ENCODE peak calls at places on chromosome 1, in five cellular contexts. One of them, this sample, is unnamed.

GRCh38 chr1:54978528-54979326 is 1.7 kb upstream of the TMEM61 start:
- DNase-seq in stimulated activated CD4-positive, alpha-beta T cell treated with anti-CD3 and anti-CD28 coated beads, TNF-alpha, amount 100 ng/mL, for 1 hour: no peak
- DNase-seq in mammary epithelial cell: no peak
- DNase-seq in NCI-H69: peak
- DNase-seq in NCI-H1105: no peak
- DNase-seq in this sample: no peak

GRCh38 chr1:101241485-101242225 is 4.8 kb downstream of the S1PR1 start:
- DNase-seq in stimulated activated CD4-positive, alpha-beta T cell treated with anti-CD3 and anti-CD28 coated beads, TNF-alpha, amount 100 ng/mL, for 1 hour: no peak
- DNase-seq in mammary epithelial cell: no peak
- DNase-seq in NCI-H1105: no peak
- DNase-seq in NCI-H69: no peak
- DNase-seq in this sample: no peak

GRCh38 chr1:193786996-193787546 is 600.7 kb upstream of the B3GALT2 start:
- DNase-seq in mammary epithelial cell: no peak
- DNase-seq in stimulated activated CD4-positive, alpha-beta T cell treated with anti-CD3 and anti-CD28 coated beads, TNF-alpha, amount 100 ng/mL, for 1 hour: no peak
- DNase-seq in NCI-H1105: no peak
- DNase-seq in NCI-H69: no peak
- DNase-seq in this sample: no peak

GRCh38 chr1:10958614-10959013 is 53.8 kb upstream of the TARDBP start:
- DNase-seq in stimulated activated CD4-positive, alpha-beta T cell treated with anti-CD3 and anti-CD28 coated beads, TNF-alpha, amount 100 ng/mL, for 1 hour: no peak
- DNase-seq in NCI-H1105: peak
- DNase-seq in mammary epithelial cell: no peak
- DNase-seq in NCI-H69: peak
- DNase-seq in this sample: no peak

GRCh38 chr1:110957798-110958197 is 5.9 kb downstream of the LRIF1 start:
- DNase-seq in NCI-H1105: no peak
- DNase-seq in NCI-H69: no peak
- DNase-seq in stimulated activated CD4-positive, alpha-beta T cell treated with anti-CD3 and anti-CD28 coated beads, TNF-alpha, amount 100 ng/mL, for 1 hour: no peak
- DNase-seq in mammary epithelial cell: no peak
- DNase-seq in this sample: no peak

GRCh38 chr1:114595602-114596001 is 14.2 kb upstream of the BCAS2 start:
- DNase-seq in stimulated activated CD4-positive, alpha-beta T cell treated with anti-CD3 and anti-CD28 coated beads, TNF-alpha, amount 100 ng/mL, for 1 hour: no peak
- DNase-seq in NCI-H1105: no peak
- DNase-seq in mammary epithelial cell: no peak
- DNase-seq in NCI-H69: no peak
- DNase-seq in this sample: no peak

GRCh38 chr1:226417830-226418546 is 10.1 kb upstream of the PARP1 start:
- DNase-seq in stimulated activated CD4-positive, alpha-beta T cell treated with anti-CD3 and anti-CD28 coated beads, TNF-alpha, amount 100 ng/mL, for 1 hour: no peak
- DNase-seq in NCI-H69: no peak
- DNase-seq in NCI-H1105: no peak
- DNase-seq in mammary epithelial cell: no peak
- DNase-seq in this sample: no peak

GRCh38 chr1:86868477-86868876 is 45.4 kb downstream of the SELENOF start:
- DNase-seq in mammary epithelial cell: no peak
- DNase-seq in NCI-H69: no peak
- DNase-seq in NCI-H1105: no peak
- DNase-seq in stimulated activated CD4-positive, alpha-beta T cell treated with anti-CD3 and anti-CD28 coated beads, TNF-alpha, amount 100 ng/mL, for 1 hour: no peak
- DNase-seq in this sample: no peak

GRCh38 chr1:2850502-2850901 is 49.0 kb upstream of the TTC34 start:
- DNase-seq in mammary epithelial cell: no peak
- DNase-seq in stimulated activated CD4-positive, alpha-beta T cell treated with anti-CD3 and anti-CD28 coated beads, TNF-alpha, amount 100 ng/mL, for 1 hour: no peak
- DNase-seq in NCI-H69: no peak
- DNase-seq in NCI-H1105: no peak
- DNase-seq in this sample: no peak

GRCh38 chr1:78145105-78145580 is 99.4 kb downstream of the GIPC2 start:
- DNase-seq in mammary epithelial cell: peak
- DNase-seq in NCI-H1105: peak
- DNase-seq in stimulated activated CD4-positive, alpha-beta T cell treated with anti-CD3 and anti-CD28 coated beads, TNF-alpha, amount 100 ng/mL, for 1 hour: no peak
- DNase-seq in NCI-H69: peak
- DNase-seq in this sample: no peak

GRCh38 chr1:91872560-91873081 is 13.3 kb downstream of the TGFBR3 start:
- DNase-seq in mammary epithelial cell: peak
- DNase-seq in NCI-H1105: no peak
- DNase-seq in stimulated activated CD4-positive, alpha-beta T cell treated with anti-CD3 and anti-CD28 coated beads, TNF-alpha, amount 100 ng/mL, for 1 hour: no peak
- DNase-seq in NCI-H69: peak
- DNase-seq in this sample: no peak

GRCh38 chr1:14259191-14259757 is 339.2 kb upstream of the KAZN start:
- DNase-seq in NCI-H69: no peak
- DNase-seq in stimulated activated CD4-positive, alpha-beta T cell treated with anti-CD3 and anti-CD28 coated beads, TNF-alpha, amount 100 ng/mL, for 1 hour: no peak
- DNase-seq in mammary epithelial cell: no peak
- DNase-seq in NCI-H1105: no peak
- DNase-seq in this sample: no peak

GRCh38 chr1:39266269-39266668 is 61.8 kb downstream of the MACF1 start:
- DNase-seq in mammary epithelial cell: no peak
- DNase-seq in NCI-H69: peak
- DNase-seq in NCI-H1105: no peak
- DNase-seq in stimulated activated CD4-positive, alpha-beta T cell treated with anti-CD3 and anti-CD28 coated beads, TNF-alpha, amount 100 ng/mL, for 1 hour: no peak
- DNase-seq in this sample: no peak

GRCh38 chr1:239717097-239718051 is 331.0 kb downstream of the CHRM3 start:
- DNase-seq in stimulated activated CD4-positive, alpha-beta T cell treated with anti-CD3 and anti-CD28 coated beads, TNF-alpha, amount 100 ng/mL, for 1 hour: no peak
- DNase-seq in NCI-H1105: no peak
- DNase-seq in NCI-H69: no peak
- DNase-seq in mammary epithelial cell: no peak
- DNase-seq in this sample: no peak

GRCh38 chr1:53771648-53772047 is 32.7 kb upstream of the GLIS1 start:
- DNase-seq in NCI-H1105: no peak
- DNase-seq in NCI-H69: no peak
- DNase-seq in mammary epithelial cell: peak
- DNase-seq in stimulated activated CD4-positive, alpha-beta T cell treated with anti-CD3 and anti-CD28 coated beads, TNF-alpha, amount 100 ng/mL, for 1 hour: no peak
- DNase-seq in this sample: no peak

GRCh38 chr1:201982082-201982922 is at the start of gene RNPEP:
- DNase-seq in mammary epithelial cell: peak
- DNase-seq in NCI-H1105: peak
- DNase-seq in stimulated activated CD4-positive, alpha-beta T cell treated with anti-CD3 and anti-CD28 coated beads, TNF-alpha, amount 100 ng/mL, for 1 hour: peak
- DNase-seq in NCI-H69: peak
- DNase-seq in this sample: peak

GRCh38 chr1:78254517-78254916 is 208.8 kb downstream of the GIPC2 start:
- DNase-seq in stimulated activated CD4-positive, alpha-beta T cell treated with anti-CD3 and anti-CD28 coated beads, TNF-alpha, amount 100 ng/mL, for 1 hour: no peak
- DNase-seq in mammary epithelial cell: peak
- DNase-seq in NCI-H69: no peak
- DNase-seq in NCI-H1105: no peak
- DNase-seq in this sample: no peak

GRCh38 chr1:45945426-45945825 is 142.0 kb downstream of the MAST2 start:
- DNase-seq in NCI-H1105: no peak
- DNase-seq in stimulated activated CD4-positive, alpha-beta T cell treated with anti-CD3 and anti-CD28 coated beads, TNF-alpha, amount 100 ng/mL, for 1 hour: no peak
- DNase-seq in mammary epithelial cell: peak
- DNase-seq in NCI-H69: no peak
- DNase-seq in this sample: no peak

GRCh38 chr1:118563969-118564951 is 379.2 kb upstream of the SPAG17 start:
- DNase-seq in NCI-H69: no peak
- DNase-seq in mammary epithelial cell: no peak
- DNase-seq in stimulated activated CD4-positive, alpha-beta T cell treated with anti-CD3 and anti-CD28 coated beads, TNF-alpha, amount 100 ng/mL, for 1 hour: no peak
- DNase-seq in NCI-H1105: no peak
- DNase-seq in this sample: no peak

GRCh38 chr1:21966247-21967000 is 10.4 kb upstream of the CELA3B start:
- DNase-seq in stimulated activated CD4-positive, alpha-beta T cell treated with anti-CD3 and anti-CD28 coated beads, TNF-alpha, amount 100 ng/mL, for 1 hour: no peak
- DNase-seq in mammary epithelial cell: peak
- DNase-seq in NCI-H1105: no peak
- DNase-seq in NCI-H69: no peak
- DNase-seq in this sample: no peak